ENCODE peak calls at places on chromosome 1, in six cellular contexts. H is A172; U is cardiac fibroblast; E is thoracic aorta; A is BJ; X is natural killer cell treated with Interleukin-12 subunit alpha and Interleukin-12 subunit beta and Interleukin-15 and Interleukin-18, amount 100 ng/mL, for 72 hours. V is an unnamed sample.

GRCh38 chr1:205208805-205209204 is 2.7 kb downstream of the DSTYK start:
- DNase-seq in A (no peak), X (no peak), H (no peak), U (no peak), E (no peak), V (no peak)

GRCh38 chr1:18109058-18109755 is 1.6 kb downstream of the IGSF21 start:
- DNase-seq in H (no peak), X (no peak), E (no peak), A (no peak), U (no peak), V (no peak)

GRCh38 chr1:40748841-40749718 is 34.5 kb upstream of the KCNQ4 start:
- DNase-seq in A (no peak), U (no peak), X (no peak), H (no peak), E (no peak), V (no peak)

GRCh38 chr1:183022202-183023145 is 746 bp upstream of the LAMC1 start:
- DNase-seq in X (no peak), H (peak; percentile 95), A (peak; percentile 93), U (peak; percentile 99), E (peak; percentile 75), V (peak; percentile 86)

GRCh38 chr1:165303415-165303814 is 53.1 kb downstream of the LMX1A start:
- DNase-seq in A (no peak), X (no peak), H (no peak), U (no peak), E (no peak), V (no peak)

GRCh38 chr1:155913969-155914757 is 3.0 kb upstream of the RIT1 start:
- DNase-seq in E (no peak), X (no peak), H (no peak), U (no peak), A (no peak), V (no peak)

GRCh38 chr1:63668298-63668697 is 75.1 kb downstream of the PGM1 start:
- DNase-seq in A (no peak), H (peak; percentile 9), X (no peak), E (no peak), U (no peak), V (no peak)

GRCh38 chr1:82018319-82018718 is 217.6 kb downstream of the ADGRL2 start:
- DNase-seq in H (no peak), U (no peak), E (no peak), A (no peak), X (no peak), V (no peak)

GRCh38 chr1:228416217-228416971 is at the start of gene TRIM17:
- DNase-seq in A (no peak), X (peak; percentile 76), H (no peak), E (no peak), U (peak; percentile 36), V (no peak)

GRCh38 chr1:10789392-10790154 is 6.9 kb downstream of the CASZ1 start:
- DNase-seq in E (no peak), H (no peak), X (peak; percentile 10), U (no peak), A (no peak), V (no peak)

GRCh38 chr1:235095938-235096562 is 32.6 kb downstream of the TOMM20 start:
- DNase-seq in X (no peak), E (no peak), U (no peak), A (no peak), H (no peak), V (no peak)

GRCh38 chr1:67735806-67736627 is 51.0 kb downstream of the GADD45A start:
- DNase-seq in H (peak; percentile 93), U (peak; percentile 97), E (peak; percentile 77), A (peak; percentile 83), X (no peak), V (peak; percentile 89)

GRCh38 chr1:21534674-21535378 is 25.6 kb downstream of the ALPL start:
- DNase-seq in E (no peak), H (peak; percentile 23), U (peak; percentile 79), A (no peak), X (no peak), V (peak; percentile 58)

GRCh38 chr1:1788646-1789431 is 10.6 kb upstream of the NADK start:
- DNase-seq in X (no peak), A (no peak), U (peak; percentile 58), E (no peak), H (no peak), V (peak; percentile 11)

GRCh38 chr1:68449901-68450300 is at the start of gene RPE65:
- DNase-seq in H (no peak), A (no peak), U (peak; percentile 63), E (no peak), X (no peak), V (no peak)

GRCh38 chr1:18079941-18080340 is 27.7 kb upstream of the IGSF21 start:
- DNase-seq in H (no peak), A (no peak), U (no peak), E (no peak), X (no peak), V (no peak)